ENCODE peak calls at places on chromosomes 2 and 18, in eight cellular contexts. V, P, R, L, C, N, M and W are unnamed samples.
A peak's percentile ranks its signal among the peaks of the same experiment; 100 is the strongest.

GRCh38 chr2:73283545-73284295 is 558 bp downstream of the FBXO41 start:
- DNase-seq in V (no peak), P (no peak), R (no peak), L (peak; percentile 11), C (no peak), N (no peak), M (peak; percentile 78), W (peak; percentile 72)

GRCh38 chr2:109545828-109546713 is 67.7 kb downstream of the SEPTIN10 start:
- DNase-seq in V (peak; percentile 80), P (peak; percentile 28), R (peak; percentile 63), L (peak; percentile 69), C (peak; percentile 39), N (peak; percentile 8), M (peak; percentile 81), W (peak; percentile 73)

GRCh38 chr2:13414907-13415306 is 698.2 kb downstream of the TRIB2 start:
- DNase-seq in V (no peak), P (no peak), R (no peak), L (no peak), C (no peak), N (no peak), M (no peak), W (no peak)

GRCh38 chr2:242060212-242060835 is 190.8 kb downstream of the RTP5 start:
- DNase-seq in V (peak; percentile 37), P (no peak), R (no peak), L (no peak), C (no peak), N (no peak), M (no peak), W (no peak)

GRCh38 chr2:157825885-157826284 is 50.2 kb downstream of the ACVR1 start:
- DNase-seq in V (no peak), P (no peak), R (no peak), L (no peak), C (no peak), N (no peak), M (no peak), W (no peak)

GRCh38 chr2:118089015-118089800 is 937 bp downstream of the INSIG2 start:
- DNase-seq in V (peak; percentile 80), P (no peak), R (peak; percentile 89), L (peak; percentile 51), C (no peak), N (no peak), M (no peak), W (peak; percentile 25)

GRCh38 chr2:240387669-240388358 is 47.6 kb upstream of the GPC1 start:
- DNase-seq in V (peak; percentile 29), P (peak; percentile 65), R (peak; percentile 62), L (peak; percentile 70), C (no peak), N (no peak), M (no peak), W (no peak)

GRCh38 chr2:127695491-127696472 is 5.5 kb upstream of the SFT2D3 start:
- DNase-seq in V (peak; percentile 75), P (peak; percentile 27), R (no peak), L (no peak), C (no peak), N (no peak), M (peak; percentile 82), W (peak; percentile 82)

GRCh38 chr2:100242891-100243670 is 79.2 kb downstream of the LONRF2 start:
- DNase-seq in V (peak; percentile 47), P (peak; percentile 35), R (peak; percentile 45), L (peak; percentile 72), C (no peak), N (no peak), M (peak; percentile 86), W (peak; percentile 88)

GRCh38 chr2:64652231-64653173 is 1.2 kb downstream of the SERTAD2 start:
- DNase-seq in V (peak; percentile 55), P (no peak), R (peak; percentile 67), L (peak; percentile 72), C (no peak), N (no peak), M (no peak), W (peak; percentile 55)

GRCh38 chr2:8059255-8059654 is 622.6 kb upstream of the ID2 start:
- DNase-seq in V (no peak), P (no peak), R (no peak), L (no peak), C (no peak), N (no peak), M (no peak), W (no peak)

GRCh38 chr2:237864030-237864931 is 4.9 kb downstream of the RAMP1 start:
- DNase-seq in V (no peak), P (no peak), R (no peak), L (no peak), C (no peak), N (no peak), M (peak; percentile 46), W (no peak)

GRCh38 chr2:29229640-29230039 is 114.4 kb downstream of the CLIP4 start:
- DNase-seq in V (no peak), P (no peak), R (no peak), L (no peak), C (no peak), N (no peak), M (no peak), W (no peak)

GRCh38 chr18:28281400-28281799 is 104.5 kb upstream of the CDH2 start:
- DNase-seq in V (no peak), P (no peak), R (no peak), L (no peak), C (no peak), N (no peak), M (no peak), W (peak; percentile 2)

GRCh38 chr2:211349031-211349430 is 792.6 kb downstream of the CPS1 start:
- DNase-seq in V (no peak), P (no peak), R (no peak), L (no peak), C (no peak), N (no peak), M (no peak), W (no peak)

GRCh38 chr2:54524236-54524991 is 68.3 kb downstream of the SPTBN1 start:
- DNase-seq in V (peak; percentile 61), P (no peak), R (no peak), L (peak; percentile 16), C (peak; percentile 45), N (no peak), M (no peak), W (peak; percentile 39)

GRCh38 chr2:181457121-181457740 is at the start of gene ITGA4:
- DNase-seq in V (peak; percentile 47), P (no peak), R (no peak), L (peak; percentile 18), C (peak; percentile 56), N (no peak), M (peak; percentile 90), W (peak; percentile 90)
- TF ChIP-seq EZH2 in V (no peak), P (no peak), R (no peak), L (no peak), C (no peak), N (no peak), M (no peak), W (peak; percentile 64)

GRCh38 chr2:134445981-134446380 is 192.1 kb downstream of the MGAT5 start:
- DNase-seq in V (no peak), P (no peak), R (no peak), L (no peak), C (no peak), N (no peak), M (no peak), W (no peak)
- TF ChIP-seq POLR2AphosphoS5 in V (no peak), P (no peak), R (no peak), L (no peak), C (no peak), N (no peak), M (no peak), W (no peak)

DNA sequence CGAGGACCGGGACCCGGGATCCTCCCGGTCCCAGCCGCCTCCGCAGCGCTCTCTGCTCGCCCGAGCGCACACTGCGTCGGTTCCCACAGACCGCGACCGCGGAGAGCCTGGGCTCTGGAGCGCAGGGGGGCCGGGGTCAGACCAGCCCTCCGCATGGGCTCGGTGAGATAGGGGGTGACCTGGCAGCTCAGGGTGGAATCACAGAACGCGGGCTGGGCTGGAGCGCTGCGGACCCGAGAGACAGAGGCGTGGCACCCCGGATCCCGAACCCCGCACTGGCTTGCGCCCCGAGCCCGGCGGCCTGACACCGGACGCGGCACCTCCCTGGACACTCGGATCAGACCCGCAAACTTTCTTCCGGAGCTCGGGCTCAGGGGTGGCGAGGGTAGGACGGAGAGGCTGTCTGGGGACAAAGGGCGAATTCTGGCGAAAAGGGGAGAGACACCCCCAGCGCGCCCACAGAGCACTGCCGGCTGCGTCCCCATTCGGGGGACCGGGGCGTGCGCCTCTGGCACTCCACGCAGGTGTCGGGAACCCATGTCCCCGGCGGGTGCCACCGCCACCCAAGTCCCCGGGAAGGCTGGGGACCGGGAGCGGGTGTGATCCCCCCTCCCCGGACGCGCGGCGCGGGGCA is 582 bp downstream of the DIPK1C start:
- DNase-seq in V (no peak), P (no peak), R (no peak), L (no peak), C (no peak), N (no peak), M (peak; percentile 67), W (peak; percentile 54)
- H3K4me3 ChIP-seq in V (no peak overlapping the region), P (no peak overlapping the region), R (no peak overlapping the region), L (no peak overlapping the region), C (no peak overlapping the region), N (peak overlapping the region; percentile 79), M (peak overlapping the region; percentile 59), W (peak overlapping the region; percentile 77)

GRCh38 chr2:222672068-222672401 is 577 bp downstream of the MOGAT1 start:
- DNase-seq in V (no peak), P (no peak), R (no peak), L (no peak), C (no peak), N (no peak), M (no peak), W (peak; percentile 16)

GRCh38 chr2:222669353-222669752 is 2.1 kb upstream of the MOGAT1 start:
- DNase-seq in V (no peak), P (no peak), R (no peak), L (no peak), C (no peak), N (no peak), M (no peak), W (no peak)

GRCh38 chr2:222673273-222673672 is 1.8 kb downstream of the MOGAT1 start:
- DNase-seq in V (no peak), P (no peak), R (no peak), L (no peak), C (no peak), N (no peak), M (no peak), W (no peak)

GRCh38 chr2:222670191-222671038 is 1.0 kb upstream of the MOGAT1 start:
- DNase-seq in V (no peak), P (no peak), R (peak; percentile 90), L (no peak), C (no peak), N (no peak), M (no peak), W (no peak)

DNA sequence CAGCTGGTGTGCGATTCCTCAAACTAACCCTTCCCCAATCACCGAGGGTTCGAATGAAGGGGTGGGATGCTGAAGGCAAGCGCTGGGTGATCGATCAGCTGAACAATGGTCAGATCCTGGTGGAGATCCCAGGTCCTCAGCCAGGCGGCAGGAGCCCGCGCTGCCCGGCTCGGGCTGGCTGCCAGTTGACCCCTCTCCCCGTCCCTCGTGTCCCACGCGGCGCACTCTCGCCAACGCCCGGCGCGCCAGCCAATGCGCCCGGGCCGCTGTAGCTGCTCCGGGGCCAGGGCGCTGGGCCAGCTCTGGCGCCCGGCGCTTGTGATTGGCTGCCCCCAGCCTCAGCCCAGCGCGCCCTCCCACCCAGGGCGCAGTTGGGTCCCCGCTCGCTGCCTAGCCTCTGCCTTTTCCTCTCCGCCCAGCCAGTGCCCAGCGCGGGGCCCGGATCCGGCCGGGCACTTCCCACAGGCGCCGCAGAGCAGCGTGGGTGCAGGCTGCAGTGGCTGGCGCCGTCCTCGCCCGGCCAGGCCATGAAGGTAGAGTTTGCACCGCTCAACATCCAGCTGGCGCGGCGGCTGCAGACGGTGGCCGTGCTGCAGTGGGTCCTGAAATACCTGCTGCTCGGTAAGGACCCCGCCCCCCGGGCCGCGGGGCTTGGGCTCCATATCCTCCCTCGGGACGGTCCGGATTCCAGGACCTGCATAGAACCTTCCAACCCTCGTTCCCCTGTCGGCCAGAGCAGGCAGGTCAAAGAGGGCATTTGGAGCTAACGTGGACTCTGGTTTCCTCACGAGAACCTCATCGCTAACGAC is at the start of gene MOGAT1:
- DNase-seq in V (no peak), P (no peak), R (peak; percentile 71), L (no peak), C (no peak), N (no peak), M (peak; percentile 86), W (peak; percentile 91)
- TF ChIP-seq EZH2 in V (no peak), P (no peak), R (no peak), L (no peak), C (no peak), N (no peak), M (no peak), W (no peak)